ENCODE peak calls at places on chromosomes 6 and 20, in six cellular contexts. One of them, this sample, is unnamed.

GRCh38 chr6:95095271-95095670 is 482.1 kb upstream of the MANEA start:
- DNase-seq in epithelial cell of prostate: no peak
- DNase-seq in T-cell: no peak
- DNase-seq in AG09319: no peak
- DNase-seq in A172: no peak
- DNase-seq in AG08395: no peak
- DNase-seq in this sample: no peak

GRCh38 chr20:23366384-23366783 is 4.4 kb downstream of the GZF1 start:
- DNase-seq in T-cell: no peak
- DNase-seq in AG09319: no peak
- DNase-seq in A172: no peak
- DNase-seq in AG08395: no peak
- DNase-seq in epithelial cell of prostate: no peak
- DNase-seq in this sample: no peak

GRCh38 chr6:36571122-36572043 is 22.8 kb upstream of the SRSF3 start:
- DNase-seq in AG08395: no peak
- DNase-seq in A172: no peak
- DNase-seq in AG09319: no peak
- DNase-seq in epithelial cell of prostate: no peak
- DNase-seq in T-cell: no peak
- DNase-seq in this sample: no peak

GRCh38 chr20:49505518-49505917 is 23.1 kb upstream of the KCNB1 start:
- DNase-seq in AG09319: no peak
- DNase-seq in T-cell: no peak
- DNase-seq in A172: peak; percentile 56
- DNase-seq in AG08395: peak; percentile 41
- DNase-seq in epithelial cell of prostate: no peak
- DNase-seq in this sample: no peak

GRCh38 chr6:128725271-128726233 is 157.4 kb upstream of the LAMA2 start:
- DNase-seq in AG09319: no peak
- DNase-seq in AG08395: peak; percentile 43
- DNase-seq in epithelial cell of prostate: no peak
- DNase-seq in A172: peak; percentile 48
- DNase-seq in T-cell: no peak
- DNase-seq in this sample: no peak

GRCh38 chr6:39952170-39952569 is 17.9 kb upstream of the MOCS1 start:
- DNase-seq in A172: no peak
- DNase-seq in T-cell: no peak
- DNase-seq in AG08395: peak; percentile 54
- DNase-seq in epithelial cell of prostate: no peak
- DNase-seq in AG09319: no peak
- DNase-seq in this sample: no peak

GRCh38 chr6:45661667-45662066 is 283.9 kb upstream of the SUPT3H start:
- DNase-seq in T-cell: no peak
- DNase-seq in AG09319: peak; percentile 83
- DNase-seq in epithelial cell of prostate: no peak
- DNase-seq in A172: no peak
- DNase-seq in AG08395: peak; percentile 75
- DNase-seq in this sample: no peak

GRCh38 chr6:159460476-159460875 is 232.6 kb downstream of the SOD2 start:
- DNase-seq in AG08395: no peak
- DNase-seq in AG09319: no peak
- DNase-seq in A172: no peak
- DNase-seq in T-cell: no peak
- DNase-seq in epithelial cell of prostate: no peak
- DNase-seq in this sample: no peak

GRCh38 chr20:38272398-38272797 is 11.9 kb upstream of the KIAA1755 start:
- DNase-seq in AG09319: no peak
- DNase-seq in AG08395: no peak
- DNase-seq in A172: peak; percentile 51
- DNase-seq in epithelial cell of prostate: peak; percentile 56
- DNase-seq in T-cell: no peak
- DNase-seq in this sample: no peak

GRCh38 chr20:17470521-17470920 is 60.7 kb downstream of the BFSP1 start:
- DNase-seq in epithelial cell of prostate: no peak
- DNase-seq in AG09319: no peak
- DNase-seq in T-cell: no peak
- DNase-seq in AG08395: no peak
- DNase-seq in A172: no peak
- DNase-seq in this sample: no peak

GRCh38 chr6:18121580-18122127 is 823 bp downstream of the NHLRC1 start:
- DNase-seq in epithelial cell of prostate: no peak
- DNase-seq in T-cell: no peak
- DNase-seq in A172: no peak
- DNase-seq in AG09319: no peak
- DNase-seq in AG08395: no peak
- DNase-seq in this sample: no peak

GRCh38 chr6:9089724-9090123 is 654.4 kb upstream of the SLC35B3 start:
- DNase-seq in AG08395: no peak
- DNase-seq in A172: no peak
- DNase-seq in AG09319: no peak
- DNase-seq in epithelial cell of prostate: no peak
- DNase-seq in T-cell: no peak
- DNase-seq in this sample: no peak

GRCh38 chr6:169198885-169199284 is 54.8 kb downstream of the THBS2 start:
- DNase-seq in AG08395: no peak
- DNase-seq in epithelial cell of prostate: no peak
- DNase-seq in A172: no peak
- DNase-seq in T-cell: no peak
- DNase-seq in AG09319: no peak
- DNase-seq in this sample: no peak

GRCh38 chr20:35568645-35569044 is 26.8 kb downstream of the ERGIC3 start:
- DNase-seq in AG09319: no peak
- DNase-seq in AG08395: no peak
- DNase-seq in A172: peak; percentile 22
- DNase-seq in epithelial cell of prostate: no peak
- DNase-seq in T-cell: no peak
- DNase-seq in this sample: no peak

This sample was measured in AG04449.